ENCODE peak calls at places on chromosome 16, in eight cellular contexts. T is NCI-H1930; X is anterior cingulate cortex; F is stimulated activated CD4-positive, alpha-beta T cell treated with anti-CD3 and anti-CD28 coated beads, Interleukin-12 subunit alpha, Interleukin-12 subunit beta, amount 100 ng/mL, for 4 hours; O is HEK293T; E is RPMI8226; M is astrocyte of the cerebellum; S is GM10248. Q is an unnamed sample.

GRCh38 chr16:47713225-47713595 is 252.1 kb downstream of the PHKB start:
- DNase-seq in T (no peak), O (no peak), M (peak), F (no peak), E (no peak), S (no peak), X (no peak), Q (peak)

GRCh38 chr16:78926723-78927200 is 673.8 kb downstream of the MAF start:
- DNase-seq in S (no peak), O (no peak), T (no peak), X (no peak), F (no peak), E (peak), M (no peak), Q (no peak)

GRCh38 chr16:86825631-86826030 is 247.3 kb downstream of the FOXL1 start:
- DNase-seq in O (no peak), E (no peak), F (no peak), T (no peak), S (no peak), X (no peak), M (no peak), Q (no peak)

GRCh38 chr16:86970279-86970678 is 346.9 kb downstream of the C16orf95 start:
- DNase-seq in X (no peak), T (no peak), M (no peak), S (no peak), E (no peak), O (no peak), F (no peak), Q (no peak)

GRCh38 chr16:84143784-84144199 is 1.2 kb downstream of the HSDL1 start:
- DNase-seq in X (no peak), F (no peak), E (no peak), T (no peak), M (no peak), O (no peak), S (no peak), Q (no peak)

GRCh38 chr16:88357306-88358032 is 25.3 kb upstream of the ZNF469 start:
- DNase-seq in S (no peak), F (no peak), O (no peak), M (no peak), E (no peak), X (no peak), T (no peak), Q (no peak)

GRCh38 chr16:30120340-30121105 is 2.5 kb downstream of the MAPK3 start:
- DNase-seq in E (no peak), S (no peak), T (no peak), F (no peak), M (no peak), O (no peak), X (no peak), Q (no peak)

GRCh38 chr16:88553739-88554138 is 16.5 kb upstream of the ZC3H18 start:
- DNase-seq in M (no peak), F (no peak), E (no peak), X (no peak), O (no peak), S (no peak), T (no peak), Q (no peak)

GRCh38 chr16:66899945-66900688 is 18.6 kb downstream of the CDH16 start:
- DNase-seq in O (peak), T (no peak), X (no peak), S (no peak), E (peak), F (no peak), M (no peak), Q (peak)

GRCh38 chr16:1530883-1531637 is 2.4 kb upstream of the TMEM204 start:
- DNase-seq in S (no peak), O (no peak), E (no peak), X (no peak), F (no peak), M (no peak), T (no peak), Q (no peak)

GRCh38 chr16:57937861-57938260 is 33.1 kb downstream of the CNGB1 start:
- DNase-seq in F (no peak), X (no peak), T (no peak), M (peak), E (no peak), S (no peak), O (no peak), Q (no peak)